ENCODE peak calls at places on chromosomes 6 and 20, in four cellular contexts. One of them, this sample, is unnamed.
A peak's percentile ranks its signal among the peaks of the same experiment; 100 is the strongest.

GRCh38 chr20:61924211-61924857 is 141.3 kb downstream of the TAF4 start:
- DNase-seq in osteocyte: no peak
- DNase-seq in tibial artery: peak; percentile 33
- DNase-seq in nephron progenitor cell: no peak
- DNase-seq in this sample: no peak

GRCh38 chr6:26420607-26421235 is 18.6 kb downstream of the BTN3A1 start:
- DNase-seq in osteocyte: no peak
- DNase-seq in tibial artery: no peak
- DNase-seq in nephron progenitor cell: peak; percentile 27
- DNase-seq in this sample: peak; percentile 17

GRCh38 chr20:62980380-62980960 is 26.3 kb downstream of the BHLHE23 start:
- DNase-seq in nephron progenitor cell: no peak
- DNase-seq in tibial artery: no peak
- DNase-seq in osteocyte: no peak
- DNase-seq in this sample: no peak

GRCh38 chr6:125742433-125743120 is 6.9 kb upstream of the HEY2 start:
- DNase-seq in osteocyte: no peak
- DNase-seq in tibial artery: no peak
- DNase-seq in nephron progenitor cell: no peak
- DNase-seq in this sample: no peak

GRCh38 chr20:51373713-51374481 is 168.6 kb downstream of the NFATC2 start:
- DNase-seq in osteocyte: no peak
- DNase-seq in nephron progenitor cell: no peak
- DNase-seq in tibial artery: no peak
- DNase-seq in this sample: no peak

GRCh38 chr6:39251406-39251805 is 22.1 kb upstream of the KCNK5 start:
- DNase-seq in nephron progenitor cell: no peak
- DNase-seq in osteocyte: no peak
- DNase-seq in tibial artery: no peak
- DNase-seq in this sample: no peak

GRCh38 chr6:130366011-130366963 is at the start of gene TMEM200A:
- DNase-seq in osteocyte: peak; percentile 87
- DNase-seq in nephron progenitor cell: peak; percentile 68
- DNase-seq in tibial artery: peak; percentile 63
- DNase-seq in this sample: peak; percentile 15

GRCh38 chr6:7661364-7661763 is 64.5 kb upstream of the BMP6 start:
- DNase-seq in osteocyte: no peak
- DNase-seq in nephron progenitor cell: no peak
- DNase-seq in tibial artery: no peak
- DNase-seq in this sample: no peak

GRCh38 chr20:43365691-43366090 is 92.0 kb upstream of the SRSF6 start:
- DNase-seq in osteocyte: no peak
- DNase-seq in tibial artery: no peak
- DNase-seq in nephron progenitor cell: peak; percentile 13
- DNase-seq in this sample: no peak

GRCh38 chr6:85192186-85192585 is 257.7 kb upstream of the NT5E start:
- DNase-seq in osteocyte: no peak
- DNase-seq in nephron progenitor cell: no peak
- DNase-seq in tibial artery: no peak
- DNase-seq in this sample: no peak

GRCh38 chr6:72246926-72247325 is 360.6 kb downstream of the RIMS1 start:
- DNase-seq in osteocyte: no peak
- DNase-seq in nephron progenitor cell: no peak
- DNase-seq in tibial artery: no peak
- DNase-seq in this sample: peak; percentile 1

GRCh38 chr20:32686530-32687179 is 12.9 kb upstream of the C20orf203 start:
- DNase-seq in tibial artery: no peak
- DNase-seq in osteocyte: no peak
- DNase-seq in nephron progenitor cell: no peak
- DNase-seq in this sample: no peak

GRCh38 chr6:170116643-170117042 is 174.2 kb downstream of the DLL1 start:
- DNase-seq in nephron progenitor cell: no peak
- DNase-seq in osteocyte: peak; percentile 78
- DNase-seq in tibial artery: peak; percentile 21
- DNase-seq in this sample: no peak

GRCh38 chr6:22062807-22063408 is 233.9 kb downstream of the PRL start:
- DNase-seq in osteocyte: no peak
- DNase-seq in nephron progenitor cell: no peak
- DNase-seq in tibial artery: no peak
- DNase-seq in this sample: no peak

DNA sequence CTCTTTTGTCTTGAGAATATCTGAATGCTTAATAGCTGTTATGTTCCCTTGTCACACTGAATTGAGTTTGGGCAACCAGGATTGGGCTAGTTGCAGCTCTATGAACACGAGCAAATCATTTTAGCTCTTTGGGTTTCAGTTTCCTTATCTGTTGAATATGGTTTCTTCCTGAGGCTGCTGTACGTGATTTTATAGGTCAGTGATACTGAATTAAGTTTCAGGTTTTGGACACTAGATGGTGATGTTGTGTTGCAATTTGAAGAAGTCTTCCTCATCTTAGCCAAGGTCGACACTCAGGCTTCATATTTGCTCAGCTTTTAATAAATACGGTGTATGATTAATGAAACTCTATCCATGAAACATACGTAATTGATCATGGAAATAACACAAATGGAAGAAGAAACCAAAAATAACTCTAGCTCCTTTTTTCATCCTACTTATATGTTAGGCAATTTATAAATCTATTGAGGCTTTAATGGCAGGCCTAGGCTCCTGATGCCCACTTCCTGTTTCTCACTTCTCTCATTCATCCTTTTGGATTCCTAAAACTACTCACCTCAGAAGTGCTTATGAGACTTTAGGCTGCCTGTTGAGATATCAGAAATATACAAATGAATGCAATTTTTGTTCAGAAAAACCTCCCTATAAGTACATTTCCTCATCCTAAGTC is 354.1 kb upstream of the MAP3K7 start:
- DNase-seq in tibial artery: no peak
- DNase-seq in nephron progenitor cell: no peak
- DNase-seq in osteocyte: no peak
- DNase-seq in this sample: peak; percentile 30
- TF ChIP-seq CTCF in tibial artery: peak; percentile 8
- TF ChIP-seq CTCF in nephron progenitor cell: peak; percentile 53
- TF ChIP-seq CTCF in osteocyte: peak; percentile 79
- TF ChIP-seq CTCF in this sample: peak; percentile 55

GRCh38 chr6:27753668-27754407 is 158.4 kb downstream of the OR2B2 start:
- DNase-seq in nephron progenitor cell: peak; percentile 81
- DNase-seq in osteocyte: no peak
- DNase-seq in tibial artery: peak; percentile 71
- DNase-seq in this sample: peak; percentile 81
- TF ChIP-seq CTCF in nephron progenitor cell: peak; percentile 13
- TF ChIP-seq CTCF in osteocyte: peak; percentile 23
- TF ChIP-seq CTCF in tibial artery: no peak
- TF ChIP-seq CTCF in this sample: peak; percentile 16

GRCh38 chr6:53335224-53335994 is 13.3 kb downstream of the ELOVL5 start:
- DNase-seq in tibial artery: no peak
- DNase-seq in nephron progenitor cell: no peak
- DNase-seq in osteocyte: no peak
- DNase-seq in this sample: no peak
- TF ChIP-seq CTCF in tibial artery: no peak
- TF ChIP-seq CTCF in nephron progenitor cell: no peak
- TF ChIP-seq CTCF in osteocyte: no peak
- TF ChIP-seq CTCF in this sample: no peak

DNA sequence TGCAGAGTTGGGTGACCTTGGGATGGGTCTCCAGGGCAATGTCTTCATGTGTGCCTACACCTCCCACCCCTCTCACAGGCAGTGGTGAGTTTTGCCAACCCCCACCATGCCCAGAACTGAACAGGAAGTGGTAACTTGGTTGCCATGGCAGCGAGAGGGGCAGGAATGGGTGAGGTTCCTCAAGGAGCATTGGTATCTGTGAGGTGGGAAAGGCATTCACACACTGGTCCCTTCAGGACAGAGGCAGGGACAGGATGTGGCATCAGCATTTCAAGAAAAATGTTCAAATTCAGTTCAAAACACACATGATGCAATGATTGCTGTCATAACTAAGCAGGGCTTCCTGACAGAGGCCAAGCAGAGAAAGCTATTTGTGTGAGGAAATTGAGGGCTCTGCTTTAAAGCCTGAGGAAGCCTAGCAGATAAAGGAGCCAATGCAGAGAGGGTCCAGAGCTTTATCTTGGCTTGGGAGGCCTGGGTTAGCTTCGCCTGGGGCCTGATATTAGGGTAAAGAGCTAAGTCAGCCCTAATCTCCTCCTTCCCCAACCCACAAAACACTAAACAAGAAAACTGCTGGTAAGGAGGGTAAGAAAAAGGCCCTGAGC is 551 bp downstream of the TREML2 start:
- DNase-seq in tibial artery: no peak
- DNase-seq in nephron progenitor cell: no peak
- DNase-seq in osteocyte: peak; percentile 44
- DNase-seq in this sample: no peak
- TF ChIP-seq CTCF in tibial artery: no peak
- TF ChIP-seq CTCF in nephron progenitor cell: no peak
- TF ChIP-seq CTCF in osteocyte: no peak
- TF ChIP-seq CTCF in this sample: no peak

DNA sequence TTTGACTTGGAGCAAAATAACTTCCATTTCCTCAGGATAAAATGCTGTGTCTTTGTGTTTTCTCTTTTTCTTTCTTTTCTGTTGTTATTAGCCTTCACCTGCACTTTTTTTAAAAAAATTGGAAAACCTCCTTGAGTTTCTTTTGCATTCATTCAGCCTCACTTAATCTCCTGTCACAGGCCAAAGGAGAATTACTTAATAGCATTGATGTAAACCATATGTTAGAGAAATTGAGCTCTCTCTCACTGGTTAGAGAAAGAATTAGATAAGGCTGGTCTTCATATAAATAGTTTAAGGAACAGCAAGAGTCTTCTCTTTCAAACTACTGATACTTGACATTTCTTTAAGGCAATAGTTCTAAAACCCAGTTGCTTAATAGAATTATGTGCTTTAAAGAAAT is 564.2 kb downstream of the TFAP2B start:
- DNase-seq in osteocyte: no peak
- DNase-seq in nephron progenitor cell: no peak
- DNase-seq in tibial artery: no peak
- DNase-seq in this sample: no peak
- TF ChIP-seq CTCF in osteocyte: no peak
- TF ChIP-seq CTCF in nephron progenitor cell: no peak
- TF ChIP-seq CTCF in tibial artery: no peak
- TF ChIP-seq CTCF in this sample: no peak